ENCODE peak calls at places on chromosome 7, in seven cellular contexts. H is SK-N-SH, F is upper lobe of left lung, N is sigmoid colon, O is stomach, A is ovary, P is A549. V is an unnamed sample.

GRCh38 chr7:106770191-106770590 is 94.9 kb upstream of the PIK3CG start:
- DNase-seq in H (no peak), F (no peak), N (no peak), O (no peak), A (no peak), P (no peak), V (no peak)

GRCh38 chr7:65276822-65277221 is 96.8 kb upstream of the ZNF92 start:
- DNase-seq in H (no peak), F (no peak), N (no peak), O (no peak), A (no peak), P (no peak), V (no peak)

GRCh38 chr7:157434701-157435100 is 97.9 kb downstream of the DNAJB6 start:
- DNase-seq in H (no peak), F (no peak), N (peak; percentile 25), O (peak; percentile 3), A (no peak), P (no peak), V (no peak)

GRCh38 chr7:123944395-123944794 is 19.4 kb downstream of the SPAM1 start:
- DNase-seq in H (no peak), F (no peak), N (no peak), O (no peak), A (no peak), P (no peak), V (no peak)

GRCh38 chr7:69208848-69209247 is 389.4 kb upstream of the AUTS2 start:
- DNase-seq in H (no peak), F (no peak), N (no peak), O (no peak), A (no peak), P (no peak), V (no peak)

GRCh38 chr7:31858051-31858450 is 171.0 kb downstream of the PPP1R17 start:
- DNase-seq in H (no peak), F (no peak), N (no peak), O (no peak), A (no peak), P (no peak), V (no peak)

GRCh38 chr7:131231381-131232220 is 96.1 kb upstream of the MKLN1 start:
- DNase-seq in H (no peak), F (no peak), N (peak; percentile 83), O (peak; percentile 31), A (no peak), P (no peak), V (peak; percentile 53)

GRCh38 chr7:17706734-17707133 is 233.6 kb downstream of the SNX13 start:
- DNase-seq in H (peak; percentile 43), F (no peak), N (peak; percentile 65), O (peak; percentile 42), A (no peak), P (peak; percentile 49), V (peak; percentile 16)

GRCh38 chr7:100010901-100011300 is 4.5 kb upstream of the ZKSCAN1 start:
- DNase-seq in H (no peak), F (no peak), N (no peak), O (no peak), A (no peak), P (no peak), V (no peak)

GRCh38 chr7:135645296-135645904 is 16.9 kb upstream of the STMP1 start:
- DNase-seq in H (peak; percentile 62), F (no peak), N (no peak), O (no peak), A (no peak), P (peak; percentile 32), V (no peak)

GRCh38 chr7:43602271-43602670 is 19.4 kb downstream of the STK17A start:
- DNase-seq in H (no peak), F (no peak), N (no peak), O (no peak), A (no peak), P (no peak), V (no peak)

GRCh38 chr7:25965405-25966123 is 186.4 kb upstream of the NFE2L3 start:
- DNase-seq in H (no peak), F (no peak), N (no peak), O (no peak), A (no peak), P (no peak), V (no peak)

GRCh38 chr7:24255139-24255538 is 28.9 kb upstream of the NPY start:
- DNase-seq in H (no peak), F (no peak), N (no peak), O (no peak), A (no peak), P (no peak), V (no peak)

GRCh38 chr7:113421696-113422330 is 303.5 kb upstream of the SMIM30 start:
- DNase-seq in H (peak; percentile 64), F (no peak), N (peak; percentile 80), O (peak; percentile 81), A (peak; percentile 53), P (peak; percentile 50), V (peak; percentile 77)

GRCh38 chr7:42198974-42199668 is 37.9 kb downstream of the GLI3 start:
- DNase-seq in H (no peak), F (no peak), N (no peak), O (no peak), A (no peak), P (no peak), V (no peak)

GRCh38 chr7:51472017-51472296 is 155.3 kb upstream of the COBL start:
- DNase-seq in H (no peak), F (no peak), N (no peak), O (no peak), A (no peak), P (no peak), V (no peak)

GRCh38 chr7:90387470-90388240 is 15.6 kb upstream of the CLDN12 start:
- DNase-seq in H (no peak), F (no peak), N (no peak), O (no peak), A (no peak), P (no peak), V (no peak)

GRCh38 chr7:103985565-103986126 is 3.8 kb downstream of the RELN start:
- DNase-seq in H (no peak), F (no peak), N (no peak), O (no peak), A (no peak), P (no peak), V (no peak)

GRCh38 chr7:44195901-44196300 is 4.9 kb upstream of the YKT6 start:
- DNase-seq in H (no peak), F (no peak), N (peak; percentile 17), O (no peak), A (no peak), P (no peak), V (no peak)

GRCh38 chr7:5671053-5671452 is 110.4 kb downstream of the RNF216 start:
- DNase-seq in H (no peak), F (no peak), N (no peak), O (no peak), A (no peak), P (no peak), V (no peak)

DNA sequence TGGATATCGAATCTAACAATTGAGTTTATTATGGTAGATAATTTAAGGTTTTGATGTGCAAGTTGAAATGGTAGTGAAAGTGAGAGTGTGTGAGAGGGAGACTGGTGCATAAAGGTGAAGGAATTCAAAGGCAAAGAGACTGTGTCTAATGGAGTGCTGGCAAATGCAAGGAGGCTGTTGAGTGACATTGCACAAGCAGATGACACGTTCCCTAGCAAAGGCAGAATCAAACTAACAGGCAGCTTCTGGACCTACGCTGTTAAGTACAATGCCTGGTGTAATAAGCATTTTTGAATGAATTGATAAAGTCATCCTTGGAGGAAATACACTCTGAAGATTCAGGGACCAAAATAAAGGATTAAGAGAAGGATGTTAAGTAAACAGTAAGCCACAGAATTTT is 11.7 kb upstream of the GPR141 start:
- DNase-seq in H (no peak), F (no peak), N (no peak), O (no peak), A (no peak), P (no peak), V (no peak)
- TF ChIP-seq EP300 in H (no peak), F (no peak), N (no peak), O (no peak), A (no peak), P (no peak), V (no peak)

GRCh38 chr7:66627151-66627681 is 1.5 kb upstream of the KCTD7 start:
- DNase-seq in H (peak; percentile 81), F (no peak), N (peak; percentile 91), O (no peak), A (no peak), P (no peak), V (no peak)
- TF ChIP-seq EP300 in H (no peak), F (no peak), N (peak; percentile 99), O (peak; percentile 89), A (no peak), P (no peak), V (peak; percentile 98)

GRCh38 chr7:155962191-155962967 is 150.1 kb upstream of the SHH start:
- DNase-seq in H (no peak), F (no peak), N (peak; percentile 26), O (peak; percentile 56), A (no peak), P (peak; percentile 52), V (no peak)

GRCh38 chr7:155959894-155960293 is 147.6 kb upstream of the SHH start:
- DNase-seq in H (no peak), F (no peak), N (peak; percentile 17), O (peak; percentile 23), A (no peak), P (no peak), V (peak; percentile 69)

GRCh38 chr7:155962968-155963300 is 150.7 kb upstream of the SHH start:
- DNase-seq in H (no peak), F (no peak), N (peak; percentile 42), O (peak; percentile 22), A (no peak), P (no peak), V (no peak)

GRCh38 chr7:155963356-155963755 is 151.1 kb upstream of the SHH start:
- DNase-seq in H (no peak), F (no peak), N (peak; percentile 45), O (peak; percentile 25), A (no peak), P (no peak), V (no peak)

DNA sequence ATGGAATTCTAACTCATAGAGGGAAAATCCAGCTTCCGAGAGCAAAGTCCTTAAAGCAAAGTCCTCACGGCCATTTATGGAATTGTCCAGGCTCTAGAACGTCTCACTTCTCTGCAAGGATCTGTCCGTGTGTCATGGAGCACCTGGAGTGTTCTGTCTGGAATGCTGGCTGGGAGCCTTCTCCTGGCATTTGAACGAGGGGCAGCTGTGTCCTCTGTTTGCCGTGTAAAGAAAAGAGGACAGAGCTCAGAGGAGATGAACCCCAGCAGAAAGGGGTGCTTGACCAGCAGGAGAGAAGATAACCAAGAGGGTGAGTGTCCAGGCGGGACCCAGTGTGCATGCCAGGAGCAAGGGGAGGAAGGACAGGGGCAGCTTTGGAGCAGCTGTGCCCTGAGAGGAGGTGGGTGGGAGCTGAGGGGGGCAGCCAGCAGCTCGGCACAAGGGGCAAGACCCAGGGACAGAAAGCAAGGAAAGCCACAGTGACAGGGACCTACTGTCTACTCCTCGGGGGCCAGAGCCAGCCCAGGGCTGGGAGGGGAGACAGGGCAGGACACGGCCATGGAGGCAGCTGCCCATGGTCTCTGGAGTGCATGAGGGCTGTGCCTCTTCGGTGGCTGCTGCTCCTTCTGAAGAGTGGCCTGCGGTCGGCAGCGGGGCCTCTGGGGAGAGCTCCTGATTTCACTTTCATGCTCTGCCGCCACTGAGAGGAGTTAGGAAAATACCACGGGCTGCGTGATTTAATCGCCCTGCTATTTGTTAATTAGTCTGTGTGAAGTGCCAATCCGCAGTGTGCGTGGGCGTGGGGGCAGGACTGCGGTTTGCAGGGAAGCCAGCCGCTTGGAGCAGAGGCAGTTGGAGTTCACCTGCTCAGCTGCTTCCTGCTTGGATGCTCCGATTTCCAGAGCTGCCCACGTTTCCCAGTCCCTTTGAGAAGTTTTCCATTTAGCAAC is 149.3 kb upstream of the SHH start:
- DNase-seq in H (no peak), F (peak; percentile 73), N (peak; percentile 32), O (peak; percentile 71), A (no peak), P (no peak), V (no peak)
- TF ChIP-seq EP300 in H (no peak), F (no peak), N (no peak), O (no peak), A (no peak), P (no peak), V (no peak)

GRCh38 chr7:150401424-150401790 is 22.3 kb downstream of the ZNF775 start:
- DNase-seq in H (no peak), F (no peak), N (no peak), O (no peak), A (no peak), P (no peak), V (no peak)
- TF ChIP-seq EP300 in H (no peak), F (no peak), N (no peak), O (no peak), A (no peak), P (no peak), V (no peak)

V was measured in transverse colon.